ENCODE peak calls at places on chromosomes 13 and 19, in four cellular contexts. One of them, this sample, is unnamed.

GRCh38 chr13:63024458-63024857 is 1608.8 kb upstream of the PCDH20 start:
- DNase-seq in A549: no peak
- DNase-seq in thyroid gland: no peak
- DNase-seq in breast epithelium: no peak
- DNase-seq in this sample: no peak

GRCh38 chr13:41004875-41005693 is 14.0 kb downstream of the ELF1 start:
- DNase-seq in thyroid gland: no peak
- DNase-seq in breast epithelium: no peak
- DNase-seq in A549: no peak
- DNase-seq in this sample: peak

GRCh38 chr19:13429563-13429962 is 76.7 kb downstream of the CACNA1A start:
- DNase-seq in thyroid gland: no peak
- DNase-seq in A549: no peak
- DNase-seq in breast epithelium: no peak
- DNase-seq in this sample: no peak

GRCh38 chr13:97364031-97364430 is 69.9 kb upstream of the RAP2A start:
- DNase-seq in thyroid gland: no peak
- DNase-seq in A549: no peak
- DNase-seq in breast epithelium: no peak
- DNase-seq in this sample: no peak

GRCh38 chr13:91349992-91350911 is 2.8 kb downstream of the MIR17HG start:
- DNase-seq in thyroid gland: no peak
- DNase-seq in breast epithelium: no peak
- DNase-seq in A549: no peak
- DNase-seq in this sample: peak

GRCh38 chr13:35143123-35143522 is 201.1 kb downstream of the NBEA start:
- DNase-seq in A549: no peak
- DNase-seq in breast epithelium: no peak
- DNase-seq in thyroid gland: no peak
- DNase-seq in this sample: no peak

GRCh38 chr13:40433577-40433976 is 232.9 kb downstream of the FOXO1 start:
- DNase-seq in A549: no peak
- DNase-seq in thyroid gland: no peak
- DNase-seq in breast epithelium: no peak
- DNase-seq in this sample: no peak

GRCh38 chr13:97567510-97568243 is 133.7 kb downstream of the RAP2A start:
- DNase-seq in thyroid gland: peak
- DNase-seq in A549: peak
- DNase-seq in breast epithelium: peak
- DNase-seq in this sample: no peak

GRCh38 chr19:40561947-40562346 is 14.7 kb upstream of the SHKBP1 start:
- DNase-seq in breast epithelium: no peak
- DNase-seq in thyroid gland: no peak
- DNase-seq in A549: no peak
- DNase-seq in this sample: no peak

GRCh38 chr13:27542220-27542619 is 78.1 kb downstream of the LNX2 start:
- DNase-seq in A549: no peak
- DNase-seq in breast epithelium: no peak
- DNase-seq in thyroid gland: no peak
- DNase-seq in this sample: no peak

GRCh38 chr13:72221276-72221962 is 354.4 kb upstream of the DACH1 start:
- DNase-seq in A549: peak
- DNase-seq in breast epithelium: peak
- DNase-seq in thyroid gland: peak
- DNase-seq in this sample: peak

GRCh38 chr13:98476538-98476966 is 100.4 kb downstream of the STK24 start:
- DNase-seq in thyroid gland: peak
- DNase-seq in A549: no peak
- DNase-seq in breast epithelium: no peak
- DNase-seq in this sample: peak

GRCh38 chr19:54257116-54257480 is at the start of gene LILRB5:
- DNase-seq in breast epithelium: no peak
- DNase-seq in thyroid gland: no peak
- DNase-seq in A549: no peak
- DNase-seq in this sample: no peak

GRCh38 chr19:7159105-7159933 is 89.8 kb downstream of the ZNF557 start:
- DNase-seq in A549: no peak
- DNase-seq in breast epithelium: no peak
- DNase-seq in thyroid gland: no peak
- DNase-seq in this sample: peak

GRCh38 chr19:17393914-17394313 is at the start of gene CCDC194:
- DNase-seq in A549: no peak
- DNase-seq in breast epithelium: no peak
- DNase-seq in thyroid gland: no peak
- DNase-seq in this sample: no peak

GRCh38 chr19:4988770-4989251 is 19.9 kb downstream of the KDM4B start:
- DNase-seq in A549: no peak
- DNase-seq in thyroid gland: peak
- DNase-seq in breast epithelium: no peak
- DNase-seq in this sample: no peak

GRCh38 chr19:15332311-15332996 is at the start of gene BRD4:
- DNase-seq in A549: peak
- DNase-seq in thyroid gland: peak
- DNase-seq in breast epithelium: peak
- DNase-seq in this sample: peak

GRCh38 chr19:17075035-17075859 is at the start of the genes HAUS8 and MYO9B:
- DNase-seq in thyroid gland: peak
- DNase-seq in A549: peak
- DNase-seq in breast epithelium: peak
- DNase-seq in this sample: peak

DNA sequence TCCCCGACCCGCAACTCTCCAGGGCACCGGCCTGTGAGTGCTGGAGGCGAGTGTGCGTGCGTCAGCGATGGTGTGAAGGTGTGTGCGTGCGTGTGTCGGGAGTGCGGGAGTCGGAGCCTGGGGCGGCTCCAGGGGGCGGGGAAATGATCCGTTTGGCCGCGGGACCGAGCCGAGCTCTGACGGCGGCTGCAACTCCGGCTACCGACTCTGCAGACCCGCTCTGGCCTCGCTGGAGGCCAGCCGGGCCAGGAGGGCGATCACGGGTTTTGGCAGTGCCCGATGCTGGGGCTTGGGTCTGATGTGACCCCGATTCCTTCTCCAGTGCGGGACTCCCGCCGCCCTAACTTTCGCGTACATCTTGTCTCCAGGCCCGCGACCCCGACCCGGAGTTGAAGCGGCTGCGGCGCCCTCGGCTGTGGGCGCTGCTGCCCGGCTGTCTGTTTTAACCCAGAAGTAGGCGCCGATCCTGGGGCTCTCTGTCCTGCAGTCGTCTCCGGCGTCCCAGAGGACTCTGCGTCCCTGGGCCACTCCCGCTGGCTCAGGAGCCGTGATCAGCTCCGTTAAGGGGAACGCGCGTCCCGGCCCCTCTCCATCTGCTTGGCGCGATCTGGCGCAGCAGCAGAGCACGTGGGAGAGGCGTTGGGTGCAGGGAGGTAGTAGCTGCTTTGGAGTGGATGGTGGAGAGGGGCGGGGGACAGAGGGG is 1.2 kb downstream of the CHST8 start:
- DNase-seq in thyroid gland: no peak
- DNase-seq in breast epithelium: no peak
- DNase-seq in A549: no peak
- DNase-seq in this sample: no peak
- TF ChIP-seq POLR2A in thyroid gland: no peak
- TF ChIP-seq POLR2A in breast epithelium: no peak
- TF ChIP-seq POLR2A in A549: no peak
- TF ChIP-seq POLR2A in this sample: no peak

GRCh38 chr13:45695198-45695730 is 6.9 kb upstream of the CBY2 start:
- DNase-seq in breast epithelium: no peak
- DNase-seq in thyroid gland: no peak
- DNase-seq in A549: no peak
- DNase-seq in this sample: no peak

GRCh38 chr13:45691667-45692066 is 10.5 kb upstream of the CBY2 start:
- DNase-seq in breast epithelium: no peak
- DNase-seq in A549: no peak
- DNase-seq in thyroid gland: no peak
- DNase-seq in this sample: no peak

GRCh38 chr13:45691251-45691650 is 10.9 kb upstream of the CBY2 start:
- DNase-seq in breast epithelium: no peak
- DNase-seq in thyroid gland: no peak
- DNase-seq in A549: no peak
- DNase-seq in this sample: no peak

GRCh38 chr13:45690636-45691035 is 11.5 kb upstream of the CBY2 start:
- DNase-seq in A549: no peak
- DNase-seq in thyroid gland: no peak
- DNase-seq in breast epithelium: no peak
- DNase-seq in this sample: no peak
- TF ChIP-seq POLR2A in A549: no peak
- TF ChIP-seq POLR2A in thyroid gland: no peak
- TF ChIP-seq POLR2A in breast epithelium: no peak
- TF ChIP-seq POLR2A in this sample: no peak

DNA sequence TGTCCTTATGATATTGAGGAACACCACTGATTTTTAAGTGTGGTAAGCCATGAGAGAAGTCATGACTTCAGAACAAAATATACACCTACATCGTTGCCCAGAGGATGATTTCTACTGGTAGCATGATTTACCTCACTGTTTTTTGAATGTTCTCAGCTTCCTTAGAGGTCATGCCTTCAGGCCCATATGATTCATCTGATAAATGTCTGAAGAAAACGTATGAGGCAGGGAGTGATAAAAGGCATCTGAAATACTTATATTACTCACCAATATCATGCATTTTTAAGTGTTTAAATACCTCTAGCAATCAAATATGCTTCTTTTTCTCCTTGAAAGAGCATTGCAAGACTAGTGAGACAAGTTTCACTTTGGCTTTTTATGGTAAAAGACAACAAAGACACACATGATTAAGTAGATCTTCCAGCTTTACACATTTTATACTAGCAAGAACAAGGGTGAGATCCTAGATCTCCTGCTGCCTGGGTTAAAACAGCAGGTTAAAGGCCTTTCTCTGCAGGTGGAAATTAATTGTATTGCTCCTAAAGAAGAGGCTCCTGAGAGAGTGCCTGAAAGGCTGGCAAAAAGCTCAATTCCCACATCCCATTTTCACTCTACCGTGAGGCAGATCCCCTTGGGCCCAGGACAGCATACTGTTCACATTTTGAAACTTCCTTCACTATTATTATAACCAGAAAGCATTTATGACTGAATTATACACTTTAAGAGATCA is 432.4 kb downstream of the SLITRK1 start:
- DNase-seq in thyroid gland: no peak
- DNase-seq in breast epithelium: no peak
- DNase-seq in A549: peak
- DNase-seq in this sample: no peak
- TF ChIP-seq POLR2A in thyroid gland: no peak
- TF ChIP-seq POLR2A in breast epithelium: no peak
- TF ChIP-seq POLR2A in A549: no peak
- TF ChIP-seq POLR2A in this sample: no peak

GRCh38 chr19:10682397-10683063 is 18.7 kb upstream of the QTRT1 start:
- DNase-seq in thyroid gland: no peak
- DNase-seq in A549: no peak
- DNase-seq in breast epithelium: no peak
- DNase-seq in this sample: no peak

GRCh38 chr19:10683064-10683426 is 18.2 kb upstream of the QTRT1 start:
- DNase-seq in breast epithelium: no peak
- DNase-seq in thyroid gland: no peak
- DNase-seq in A549: no peak
- DNase-seq in this sample: no peak

GRCh38 chr19:10679743-10680142 is 21.5 kb upstream of the QTRT1 start:
- DNase-seq in A549: no peak
- DNase-seq in breast epithelium: no peak
- DNase-seq in thyroid gland: no peak
- DNase-seq in this sample: no peak

GRCh38 chr19:10680545-10681135 is 20.6 kb upstream of the QTRT1 start:
- DNase-seq in breast epithelium: no peak
- DNase-seq in A549: no peak
- DNase-seq in thyroid gland: no peak
- DNase-seq in this sample: no peak

DNA sequence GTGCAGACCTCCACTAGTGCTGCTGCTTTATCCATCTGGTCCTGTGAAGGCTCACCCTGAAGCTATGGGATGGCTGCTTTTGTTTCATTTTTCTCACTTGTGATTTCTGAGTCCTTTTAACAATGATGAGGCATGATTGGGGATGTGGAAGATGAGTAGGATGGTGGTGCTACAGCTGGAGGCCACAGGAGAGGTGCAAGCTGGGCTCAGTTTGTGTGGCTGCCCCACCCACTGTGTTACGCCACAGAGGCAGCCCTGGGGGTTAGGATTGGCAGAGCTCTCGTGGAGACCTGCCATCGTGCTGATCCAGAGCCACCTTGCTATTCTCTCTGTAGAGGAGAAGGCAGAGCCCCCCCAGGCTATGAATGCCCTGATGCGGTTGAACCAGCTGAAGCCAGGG is 19.6 kb upstream of the QTRT1 start:
- DNase-seq in A549: no peak
- DNase-seq in thyroid gland: no peak
- DNase-seq in breast epithelium: no peak
- DNase-seq in this sample: no peak
- TF ChIP-seq POLR2A in A549: no peak
- TF ChIP-seq POLR2A in thyroid gland: no peak
- TF ChIP-seq POLR2A in breast epithelium: no peak
- TF ChIP-seq POLR2A in this sample: no peak

GRCh38 chr19:2944775-2945574 is at the start of gene ZNF77:
- DNase-seq in thyroid gland: peak
- DNase-seq in breast epithelium: peak
- DNase-seq in A549: peak
- DNase-seq in this sample: peak
- TF ChIP-seq POLR2A in thyroid gland: no peak
- TF ChIP-seq POLR2A in breast epithelium: peak
- TF ChIP-seq POLR2A in A549: peak
- TF ChIP-seq POLR2A in this sample: peak

GRCh38 chr13:49936085-49936942 is at the start of gene SPRYD7:
- DNase-seq in A549: peak
- DNase-seq in breast epithelium: peak
- DNase-seq in thyroid gland: peak
- DNase-seq in this sample: peak
- TF ChIP-seq POLR2A in A549: peak
- TF ChIP-seq POLR2A in breast epithelium: peak
- TF ChIP-seq POLR2A in thyroid gland: no peak
- TF ChIP-seq POLR2A in this sample: peak

DNA sequence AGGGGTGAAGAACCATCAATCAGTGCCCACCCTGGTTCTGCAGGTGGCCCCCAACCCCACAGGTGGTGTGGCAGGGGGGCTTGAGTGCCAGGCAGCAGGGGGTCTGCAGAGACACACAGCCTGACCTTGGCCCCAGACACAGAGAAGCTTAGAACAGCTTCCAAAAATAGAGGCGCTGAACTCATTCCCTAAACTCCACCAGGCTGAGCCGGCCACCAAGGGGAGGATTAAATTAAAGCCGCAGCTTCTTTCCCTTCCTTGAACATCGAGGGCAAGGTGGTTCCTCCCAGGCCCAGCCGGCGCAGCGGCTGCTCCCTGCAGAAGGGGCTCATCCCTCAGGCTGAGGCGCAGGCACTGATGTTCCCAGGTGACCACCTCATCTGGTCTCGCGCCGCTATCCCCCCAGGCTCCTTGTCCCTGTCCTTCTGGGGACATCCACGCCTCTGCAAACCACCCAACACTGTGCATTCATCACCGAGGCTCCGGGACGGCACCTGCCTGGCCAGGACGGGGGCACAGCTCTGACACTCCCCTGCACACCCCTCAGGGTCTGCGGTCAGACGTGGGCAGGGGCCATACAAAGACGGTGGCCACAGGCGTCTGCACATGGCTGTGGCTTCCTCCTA is 30.8 kb downstream of the LAMP1 start:
- DNase-seq in breast epithelium: no peak
- DNase-seq in thyroid gland: no peak
- DNase-seq in A549: no peak
- DNase-seq in this sample: no peak
- TF ChIP-seq POLR2A in breast epithelium: no peak
- TF ChIP-seq POLR2A in thyroid gland: no peak
- TF ChIP-seq POLR2A in A549: no peak
- TF ChIP-seq POLR2A in this sample: no peak